ENCODE peak calls at places on chromosomes 5 and 9, in six cellular contexts. L is psoas muscle; R is Right ventricle myocardium superior; Z is H4; T is left colon; Q is stimulated activated CD4-positive, alpha-beta T cell treated with anti-CD3 and anti-CD28 coated beads, Interleukin-15, amount 100 ng/mL, for 24 hours. K is an unnamed sample.
A peak's percentile ranks its signal among the peaks of the same experiment; 100 is the strongest.

GRCh38 chr5:669111-669841 is 23.9 kb downstream of the TPPP start:
- DNase-seq in T (no peak), R (peak; percentile 43), Q (peak; percentile 59), Z (no peak), L (no peak), K (peak; percentile 38)

GRCh38 chr9:116368680-116369079 is 215.1 kb downstream of the PAPPA start:
- DNase-seq in R (no peak), Q (no peak), L (peak; percentile 33), Z (no peak), T (no peak), K (no peak)

GRCh38 chr5:86964889-86965288 is 302.8 kb upstream of the RASA1 start:
- DNase-seq in Q (no peak), T (no peak), L (no peak), Z (no peak), R (no peak), K (no peak)

GRCh38 chr5:6274846-6275543 is 103.4 kb downstream of the MED10 start:
- DNase-seq in R (no peak), T (no peak), L (no peak), Q (no peak), Z (no peak), K (no peak)

GRCh38 chr5:79878721-79879336 is 112.2 kb downstream of the MTX3 start:
- DNase-seq in T (no peak), Z (peak; percentile 13), L (no peak), Q (peak; percentile 62), R (no peak), K (no peak)

GRCh38 chr9:105881654-105882349 is 187.5 kb downstream of the TMEM38B start:
- DNase-seq in Q (peak; percentile 75), Z (peak; percentile 40), R (peak; percentile 66), L (peak; percentile 37), T (peak; percentile 39), K (peak; percentile 33)

GRCh38 chr5:73280821-73281746 is 108.1 kb downstream of the TMEM174 start:
- DNase-seq in T (no peak), Z (peak; percentile 46), L (no peak), R (no peak), Q (no peak), K (no peak)

GRCh38 chr5:80963966-80964481 is 3.9 kb downstream of the RASGRF2 start:
- DNase-seq in R (no peak), L (no peak), T (no peak), Z (no peak), Q (no peak), K (no peak)

GRCh38 chr5:135462304-135462703 is 10.2 kb upstream of the TIFAB start:
- DNase-seq in T (no peak), R (no peak), L (no peak), Z (peak; percentile 89), Q (peak; percentile 66), K (peak; percentile 81)

GRCh38 chr9:113463418-113464285 is at the start of gene RGS3:
- DNase-seq in T (peak; percentile 85), Q (no peak), Z (no peak), L (peak; percentile 51), R (peak; percentile 76), K (no peak)

GRCh38 chr5:132999246-132999645 is 27.1 kb downstream of the ZCCHC10 start:
- DNase-seq in T (no peak), L (no peak), Q (no peak), R (no peak), Z (no peak), K (no peak)

GRCh38 chr5:109453251-109453650 is 43.5 kb upstream of the PJA2 start:
- DNase-seq in L (no peak), T (no peak), Z (no peak), Q (no peak), R (no peak), K (no peak)

GRCh38 chr9:91162784-91163440 is 198.8 kb downstream of the AUH start:
- DNase-seq in L (no peak), Q (peak; percentile 77), R (peak; percentile 61), T (peak; percentile 81), Z (peak; percentile 73), K (peak; percentile 32)

GRCh38 chr9:134413890-134414731 is 87.9 kb downstream of the RXRA start:
- DNase-seq in T (peak; percentile 78), R (peak; percentile 85), L (peak; percentile 79), Z (peak; percentile 87), Q (no peak), K (no peak)

GRCh38 chr9:136990233-136990911 is 1.9 kb upstream of the PAXX start:
- DNase-seq in R (no peak), Q (no peak), T (no peak), Z (no peak), L (no peak), K (no peak)

GRCh38 chr9:69030851-69031645 is 4.5 kb upstream of the FXN start:
- DNase-seq in L (no peak), R (no peak), T (no peak), Z (no peak), Q (no peak), K (no peak)

GRCh38 chr5:76838481-76839261 is 11.1 kb upstream of the S100Z start:
- DNase-seq in R (no peak), Z (peak; percentile 91), T (peak; percentile 62), Q (no peak), L (no peak), K (no peak)

GRCh38 chr9:32069969-32070368 is 314.5 kb upstream of the ACO1 start:
- DNase-seq in R (no peak), L (no peak), T (no peak), Q (no peak), Z (no peak), K (no peak)

GRCh38 chr5:74310386-74310785 is 330.1 kb downstream of the ENC1 start:
- DNase-seq in L (no peak), Z (no peak), Q (no peak), T (no peak), R (no peak), K (no peak)

GRCh38 chr5:81046041-81046440 is 85.9 kb downstream of the RASGRF2 start:
- DNase-seq in L (no peak), Q (no peak), R (no peak), Z (no peak), T (no peak), K (no peak)

GRCh38 chr5:34762321-34762871 is 76.6 kb upstream of the TTC23L start:
- DNase-seq in Q (no peak), Z (peak; percentile 77), L (peak; percentile 19), T (no peak), R (peak; percentile 59), K (no peak)

K was measured in T-helper 2 cell.